ENCODE peak calls at places on chromosomes 3 and 15, in seven cellular contexts. J is fibroblast of pulmonary artery, O is fibroblast of lung, I is ELF-1, W is ELR, G is D341Med, F is COR-L47. Q is an unnamed sample.

GRCh38 chr15:63348392-63348791 is 33.3 kb downstream of the CA12 start:
- DNase-seq in J (peak), O (peak), I (no peak), W (peak), G (no peak), F (peak), Q (peak)

GRCh38 chr3:152843955-152844354 is 9.0 kb downstream of the P2RY1 start:
- DNase-seq in J (no peak), O (no peak), I (no peak), W (no peak), G (no peak), F (no peak), Q (no peak)

GRCh38 chr3:194556086-194557056 is 69.6 kb upstream of the ATP13A3 start:
- DNase-seq in J (peak), O (peak), I (no peak), W (peak), G (no peak), F (no peak), Q (no peak)

GRCh38 chr3:169658311-169658931 is 5.1 kb downstream of the MECOM start:
- DNase-seq in J (peak), O (peak), I (peak), W (no peak), G (no peak), F (no peak), Q (no peak)

GRCh38 chr3:45819543-45819942 is 22.4 kb downstream of the LZTFL1 start:
- DNase-seq in J (no peak), O (peak), I (no peak), W (no peak), G (no peak), F (no peak), Q (no peak)

GRCh38 chr3:156304406-156304805 is 184.0 kb downstream of the KCNAB1 start:
- DNase-seq in J (peak), O (peak), I (no peak), W (peak), G (no peak), F (no peak), Q (no peak)

GRCh38 chr3:129845956-129846355 is 47.6 kb downstream of the TMCC1 start:
- DNase-seq in J (peak), O (no peak), I (no peak), W (no peak), G (no peak), F (no peak), Q (no peak)

GRCh38 chr3:9111349-9112265 is 137.8 kb downstream of the SRGAP3 start:
- DNase-seq in J (no peak), O (peak), I (peak), W (no peak), G (no peak), F (no peak), Q (peak)

GRCh38 chr3:195546130-195546560 is 3.0 kb upstream of the PPP1R2 start:
- DNase-seq in J (peak), O (peak), I (no peak), W (peak), G (no peak), F (no peak), Q (no peak)

GRCh38 chr3:155555479-155556065 is 189.3 kb downstream of the PLCH1 start:
- DNase-seq in J (no peak), O (no peak), I (no peak), W (no peak), G (no peak), F (no peak), Q (no peak)

GRCh38 chr3:72230774-72231379 is 445.9 kb upstream of the PROK2 start:
- DNase-seq in J (no peak), O (no peak), I (no peak), W (no peak), G (no peak), F (no peak), Q (no peak)

GRCh38 chr3:27758083-27758482 is 36.0 kb upstream of the EOMES start:
- DNase-seq in J (peak), O (peak), I (no peak), W (peak), G (no peak), F (no peak), Q (no peak)

GRCh38 chr3:161977063-161977462 is 480.5 kb downstream of the OTOL1 start:
- DNase-seq in J (peak), O (peak), I (no peak), W (peak), G (no peak), F (no peak), Q (no peak)